ENCODE peak calls at places on chromosomes 11 and 22, in nine cellular contexts. One of them, this sample, is unnamed.

GRCh38 chr22:48350456-48350855 is 1477.2 kb downstream of the BRD1 start:
- DNase-seq in heart left ventricle: no peak
- DNase-seq in right lobe of liver: no peak
- DNase-seq in A549: no peak
- DNase-seq in PC-9: no peak
- DNase-seq in sigmoid colon: peak; percentile 40
- DNase-seq in kidney epithelial cell: no peak
- DNase-seq in lower lobe of right lung: no peak
- DNase-seq in astrocyte of the cerebellum: no peak
- DNase-seq in this sample: no peak

GRCh38 chr11:22431074-22431473 is 92.9 kb downstream of the SLC17A6 start:
- DNase-seq in heart left ventricle: no peak
- DNase-seq in kidney epithelial cell: no peak
- DNase-seq in right lobe of liver: no peak
- DNase-seq in astrocyte of the cerebellum: no peak
- DNase-seq in lower lobe of right lung: no peak
- DNase-seq in sigmoid colon: no peak
- DNase-seq in PC-9: no peak
- DNase-seq in A549: no peak
- DNase-seq in this sample: no peak

GRCh38 chr11:1345752-1346513 is 36.5 kb upstream of the TOLLIP start:
- DNase-seq in sigmoid colon: peak; percentile 52
- DNase-seq in kidney epithelial cell: no peak
- DNase-seq in lower lobe of right lung: no peak
- DNase-seq in right lobe of liver: peak; percentile 39
- DNase-seq in heart left ventricle: no peak
- DNase-seq in PC-9: no peak
- DNase-seq in astrocyte of the cerebellum: no peak
- DNase-seq in A549: no peak
- DNase-seq in this sample: no peak

GRCh38 chr11:93515438-93515837 is 27.8 kb downstream of the SMCO4 start:
- DNase-seq in heart left ventricle: no peak
- DNase-seq in right lobe of liver: no peak
- DNase-seq in kidney epithelial cell: no peak
- DNase-seq in astrocyte of the cerebellum: no peak
- DNase-seq in lower lobe of right lung: no peak
- DNase-seq in sigmoid colon: no peak
- DNase-seq in PC-9: no peak
- DNase-seq in A549: no peak
- DNase-seq in this sample: no peak

GRCh38 chr11:74676596-74676995 is 54.6 kb downstream of the CHRDL2 start:
- DNase-seq in astrocyte of the cerebellum: no peak
- DNase-seq in heart left ventricle: no peak
- DNase-seq in kidney epithelial cell: no peak
- DNase-seq in PC-9: no peak
- DNase-seq in A549: no peak
- DNase-seq in sigmoid colon: no peak
- DNase-seq in lower lobe of right lung: no peak
- DNase-seq in right lobe of liver: peak; percentile 8
- DNase-seq in this sample: no peak

GRCh38 chr11:131300304-131300703 is 70.1 kb upstream of the NTM start:
- DNase-seq in sigmoid colon: no peak
- DNase-seq in astrocyte of the cerebellum: peak; percentile 26
- DNase-seq in PC-9: no peak
- DNase-seq in lower lobe of right lung: no peak
- DNase-seq in heart left ventricle: no peak
- DNase-seq in right lobe of liver: no peak
- DNase-seq in A549: no peak
- DNase-seq in kidney epithelial cell: no peak
- DNase-seq in this sample: no peak

GRCh38 chr22:38180841-38181452 is 683 bp downstream of the PLA2G6 start:
- DNase-seq in sigmoid colon: no peak
- DNase-seq in A549: no peak
- DNase-seq in right lobe of liver: peak; percentile 81
- DNase-seq in kidney epithelial cell: no peak
- DNase-seq in heart left ventricle: peak; percentile 54
- DNase-seq in lower lobe of right lung: peak; percentile 72
- DNase-seq in PC-9: peak; percentile 61
- DNase-seq in astrocyte of the cerebellum: no peak
- DNase-seq in this sample: no peak

GRCh38 chr22:46823248-46823647 is 60.8 kb downstream of the TBC1D22A start:
- DNase-seq in lower lobe of right lung: no peak
- DNase-seq in heart left ventricle: no peak
- DNase-seq in A549: no peak
- DNase-seq in PC-9: no peak
- DNase-seq in kidney epithelial cell: no peak
- DNase-seq in sigmoid colon: no peak
- DNase-seq in astrocyte of the cerebellum: no peak
- DNase-seq in right lobe of liver: no peak
- DNase-seq in this sample: no peak

GRCh38 chr11:74050465-74050864 is 41.6 kb upstream of the UCP3 start:
- DNase-seq in lower lobe of right lung: no peak
- DNase-seq in sigmoid colon: no peak
- DNase-seq in PC-9: no peak
- DNase-seq in kidney epithelial cell: no peak
- DNase-seq in A549: no peak
- DNase-seq in heart left ventricle: no peak
- DNase-seq in right lobe of liver: no peak
- DNase-seq in astrocyte of the cerebellum: no peak
- DNase-seq in this sample: no peak

GRCh38 chr11:110513521-110514450 is 84.0 kb downstream of the FDX1 start:
- DNase-seq in sigmoid colon: no peak
- DNase-seq in right lobe of liver: no peak
- DNase-seq in kidney epithelial cell: no peak
- DNase-seq in heart left ventricle: no peak
- DNase-seq in A549: no peak
- DNase-seq in lower lobe of right lung: no peak
- DNase-seq in astrocyte of the cerebellum: no peak
- DNase-seq in PC-9: no peak
- DNase-seq in this sample: no peak

GRCh38 chr11:8963569-8964323 is 496 bp downstream of the TMEM9B start:
- DNase-seq in right lobe of liver: peak; percentile 91
- DNase-seq in astrocyte of the cerebellum: peak; percentile 4
- DNase-seq in PC-9: peak; percentile 74
- DNase-seq in A549: peak; percentile 83
- DNase-seq in lower lobe of right lung: peak; percentile 92
- DNase-seq in heart left ventricle: peak; percentile 88
- DNase-seq in kidney epithelial cell: peak; percentile 43
- DNase-seq in sigmoid colon: peak; percentile 90
- DNase-seq in this sample: no peak

GRCh38 chr11:8959546-8960166 is 4.6 kb downstream of the TMEM9B start:
- DNase-seq in PC-9: peak; percentile 30
- DNase-seq in A549: peak; percentile 81
- DNase-seq in right lobe of liver: no peak
- DNase-seq in kidney epithelial cell: peak; percentile 51
- DNase-seq in astrocyte of the cerebellum: peak; percentile 84
- DNase-seq in sigmoid colon: no peak
- DNase-seq in heart left ventricle: no peak
- DNase-seq in lower lobe of right lung: no peak
- DNase-seq in this sample: peak; percentile 62

GRCh38 chr11:8964324-8965320 is at the start of gene TMEM9B:
- DNase-seq in PC-9: peak; percentile 78
- DNase-seq in A549: peak; percentile 92
- DNase-seq in lower lobe of right lung: peak; percentile 96
- DNase-seq in sigmoid colon: peak; percentile 94
- DNase-seq in astrocyte of the cerebellum: peak; percentile 29
- DNase-seq in right lobe of liver: peak; percentile 95
- DNase-seq in kidney epithelial cell: peak; percentile 42
- DNase-seq in heart left ventricle: peak; percentile 95
- DNase-seq in this sample: peak; percentile 35

GRCh38 chr11:8967159-8967558 is 2.9 kb upstream of the TMEM9B start:
- DNase-seq in heart left ventricle: no peak
- DNase-seq in right lobe of liver: no peak
- DNase-seq in sigmoid colon: no peak
- DNase-seq in astrocyte of the cerebellum: no peak
- DNase-seq in PC-9: no peak
- DNase-seq in A549: no peak
- DNase-seq in kidney epithelial cell: no peak
- DNase-seq in lower lobe of right lung: no peak
- DNase-seq in this sample: no peak

DNA sequence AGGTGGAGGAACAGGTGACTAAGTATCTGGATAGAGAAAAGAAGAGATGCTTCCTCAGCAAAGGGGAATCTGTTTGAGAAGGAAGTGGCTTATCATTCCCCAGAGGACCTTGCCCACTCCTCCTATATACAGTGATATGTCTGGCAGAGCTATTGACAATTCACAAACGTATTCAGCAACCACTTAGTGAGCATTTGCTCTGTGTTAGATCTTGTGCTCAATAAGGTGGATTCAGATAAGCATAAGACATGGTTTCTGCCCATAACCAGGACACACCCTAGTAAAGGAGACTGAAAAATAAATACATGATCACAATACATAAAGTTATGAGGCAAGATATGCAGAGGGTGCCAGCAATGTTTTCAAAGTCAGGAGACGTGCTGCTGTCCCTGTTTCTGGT is 1.4 kb downstream of the TMEM9B start:
- DNase-seq in heart left ventricle: no peak
- DNase-seq in kidney epithelial cell: no peak
- DNase-seq in A549: no peak
- DNase-seq in sigmoid colon: no peak
- DNase-seq in PC-9: no peak
- DNase-seq in astrocyte of the cerebellum: no peak
- DNase-seq in right lobe of liver: no peak
- DNase-seq in lower lobe of right lung: no peak
- DNase-seq in this sample: no peak
- H3K4me3 ChIP-seq in heart left ventricle: peak overlapping the region; percentile 91
- H3K4me3 ChIP-seq in kidney epithelial cell: no peak overlapping the region
- H3K4me3 ChIP-seq in A549: peak overlapping the region; percentile 78
- H3K4me3 ChIP-seq in sigmoid colon: no peak overlapping the region
- H3K4me3 ChIP-seq in PC-9: peak overlapping the region; percentile 59
- H3K4me3 ChIP-seq in astrocyte of the cerebellum: peak overlapping the region; percentile 81
- H3K4me3 ChIP-seq in right lobe of liver: peak overlapping the region; percentile 84
- H3K4me3 ChIP-seq in lower lobe of right lung: peak overlapping the region; percentile 80
- H3K4me3 ChIP-seq in this sample: no peak overlapping the region

GRCh38 chr11:121559812-121560211 is 107.0 kb upstream of the SORL1-AS1 start:
- DNase-seq in sigmoid colon: no peak
- DNase-seq in A549: no peak
- DNase-seq in PC-9: no peak
- DNase-seq in heart left ventricle: no peak
- DNase-seq in right lobe of liver: no peak
- DNase-seq in astrocyte of the cerebellum: no peak
- DNase-seq in kidney epithelial cell: no peak
- DNase-seq in lower lobe of right lung: no peak
- DNase-seq in this sample: no peak
- TF ChIP-seq CTCF in sigmoid colon: no peak
- TF ChIP-seq CTCF in A549: no peak
- TF ChIP-seq CTCF in PC-9: no peak
- TF ChIP-seq CTCF in heart left ventricle: no peak
- TF ChIP-seq CTCF in right lobe of liver: no peak
- TF ChIP-seq CTCF in astrocyte of the cerebellum: no peak
- TF ChIP-seq CTCF in kidney epithelial cell: no peak
- TF ChIP-seq CTCF in lower lobe of right lung: no peak
- TF ChIP-seq CTCF in this sample: no peak

GRCh38 chr11:57641426-57641825 is 8.3 kb downstream of the YPEL4 start:
- DNase-seq in PC-9: no peak
- DNase-seq in astrocyte of the cerebellum: no peak
- DNase-seq in kidney epithelial cell: no peak
- DNase-seq in right lobe of liver: no peak
- DNase-seq in lower lobe of right lung: no peak
- DNase-seq in heart left ventricle: no peak
- DNase-seq in sigmoid colon: no peak
- DNase-seq in A549: peak; percentile 74
- DNase-seq in this sample: peak; percentile 47
- H3K4me3 ChIP-seq in PC-9: no peak overlapping the region
- H3K4me3 ChIP-seq in astrocyte of the cerebellum: peak overlapping the region; percentile 9
- H3K4me3 ChIP-seq in kidney epithelial cell: no peak overlapping the region
- H3K4me3 ChIP-seq in right lobe of liver: no peak overlapping the region
- H3K4me3 ChIP-seq in lower lobe of right lung: no peak overlapping the region
- H3K4me3 ChIP-seq in heart left ventricle: no peak overlapping the region
- H3K4me3 ChIP-seq in sigmoid colon: no peak overlapping the region
- H3K4me3 ChIP-seq in A549: no peak overlapping the region
- H3K4me3 ChIP-seq in this sample: no peak overlapping the region

DNA sequence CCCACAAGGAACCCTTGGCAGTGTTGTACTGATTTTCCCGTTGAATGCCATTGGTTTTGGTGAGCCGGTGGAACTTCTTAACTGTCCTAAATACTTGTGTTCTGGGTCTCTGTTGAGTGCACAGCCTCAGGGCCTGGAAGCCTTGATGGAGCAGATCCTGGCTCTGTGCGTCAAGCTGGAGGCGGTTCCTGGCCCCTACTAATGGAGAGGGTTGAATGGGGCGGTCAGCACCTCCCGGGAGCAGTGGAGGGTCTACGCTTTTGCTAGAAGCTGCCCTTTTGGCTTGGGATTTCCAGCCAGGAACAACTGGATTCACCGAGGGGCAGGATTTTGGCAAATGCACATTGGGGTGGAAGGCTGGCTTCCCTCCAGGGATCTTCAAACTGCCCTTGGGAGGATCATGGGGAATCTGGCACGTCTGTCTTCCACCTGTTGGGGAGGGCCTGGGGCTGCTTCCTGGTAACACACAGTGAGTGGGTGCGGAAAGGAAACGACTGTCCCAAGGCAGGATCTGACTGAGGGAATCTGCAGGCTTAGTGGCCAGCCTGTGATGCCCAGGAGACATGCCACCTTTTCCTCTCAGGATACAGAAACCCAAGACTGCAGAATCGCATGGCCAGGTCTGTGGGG is 6.9 kb upstream of the OSBPL5 start:
- DNase-seq in sigmoid colon: no peak
- DNase-seq in astrocyte of the cerebellum: no peak
- DNase-seq in A549: no peak
- DNase-seq in heart left ventricle: peak; percentile 11
- DNase-seq in lower lobe of right lung: peak; percentile 19
- DNase-seq in right lobe of liver: no peak
- DNase-seq in kidney epithelial cell: no peak
- DNase-seq in PC-9: no peak
- DNase-seq in this sample: no peak
- TF ChIP-seq CTCF in sigmoid colon: no peak
- TF ChIP-seq CTCF in astrocyte of the cerebellum: no peak
- TF ChIP-seq CTCF in A549: no peak
- TF ChIP-seq CTCF in heart left ventricle: no peak
- TF ChIP-seq CTCF in lower lobe of right lung: no peak
- TF ChIP-seq CTCF in right lobe of liver: no peak
- TF ChIP-seq CTCF in kidney epithelial cell: no peak
- TF ChIP-seq CTCF in PC-9: no peak
- TF ChIP-seq CTCF in this sample: no peak

DNA sequence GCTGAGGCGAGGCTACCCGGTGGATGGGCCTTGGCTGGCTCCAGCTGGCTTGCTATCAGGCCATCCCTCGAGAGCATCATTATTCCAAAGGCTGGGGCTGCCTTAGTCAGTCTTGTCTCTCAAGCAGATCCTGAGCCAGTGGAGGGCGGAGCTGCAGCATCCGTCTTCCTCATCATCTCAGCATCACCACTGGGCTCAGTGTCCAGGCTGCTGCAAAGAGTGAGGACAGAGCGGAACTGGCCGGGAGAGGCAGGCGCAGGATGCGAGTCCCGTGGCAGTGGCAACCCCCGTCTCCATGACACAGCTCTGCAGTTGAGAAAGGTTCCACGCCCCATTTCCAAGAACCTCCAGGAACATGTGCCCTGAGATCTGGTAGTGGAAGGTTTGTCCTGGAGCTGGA is 4.4 kb downstream of the TP53I11 start:
- DNase-seq in A549: no peak
- DNase-seq in right lobe of liver: no peak
- DNase-seq in kidney epithelial cell: no peak
- DNase-seq in astrocyte of the cerebellum: no peak
- DNase-seq in PC-9: no peak
- DNase-seq in sigmoid colon: peak; percentile 92
- DNase-seq in heart left ventricle: peak; percentile 87
- DNase-seq in lower lobe of right lung: no peak
- DNase-seq in this sample: no peak
- H3K4me3 ChIP-seq in A549: no peak overlapping the region
- H3K4me3 ChIP-seq in right lobe of liver: no peak overlapping the region
- H3K4me3 ChIP-seq in kidney epithelial cell: no peak overlapping the region
- H3K4me3 ChIP-seq in astrocyte of the cerebellum: no peak overlapping the region
- H3K4me3 ChIP-seq in PC-9: no peak overlapping the region
- H3K4me3 ChIP-seq in sigmoid colon: no peak overlapping the region
- H3K4me3 ChIP-seq in heart left ventricle: no peak overlapping the region
- H3K4me3 ChIP-seq in lower lobe of right lung: no peak overlapping the region
- H3K4me3 ChIP-seq in this sample: no peak overlapping the region